ENCODE peak calls at places on chromosomes 4 and X, in ten cellular contexts. F is psoas muscle, Q is mammary epithelial cell, M is mesendoderm, C is neuronal stem cell, A is IMR-90, T is RWPE1, X is stomach, G is ovary, N is Panc1. H is an unnamed sample.
A peak's percentile ranks its signal among the peaks of the same experiment; 100 is the strongest.

GRCh38 chrX:87621697-87622096 is 104.1 kb downstream of the KLHL4 start:
- DNase-seq in F (no peak), Q (no peak), M (no peak), C (no peak), A (no peak), T (no peak), X (no peak), G (no peak), N (no peak), H (peak; percentile 6)

GRCh38 chr4:26105815-26106699 is 192.0 kb downstream of the SMIM20 start:
- DNase-seq in F (no peak), Q (peak; percentile 21), M (no peak), C (no peak), A (peak; percentile 80), T (peak; percentile 59), X (no peak), G (no peak), N (no peak), H (no peak)

GRCh38 chr4:36351082-36351666 is 69.8 kb downstream of the DTHD1 start:
- DNase-seq in F (peak; percentile 39), Q (peak; percentile 34), M (peak; percentile 63), C (peak; percentile 48), A (peak; percentile 10), T (peak; percentile 44), X (peak; percentile 69), G (no peak), N (peak; percentile 13), H (peak; percentile 74)

GRCh38 chr4:7418131-7418943 is 16.4 kb downstream of the PSAPL1 start:
- DNase-seq in F (no peak), Q (no peak), M (no peak), C (no peak), A (no peak), T (no peak), X (peak; percentile 14), G (peak; percentile 1), N (no peak), H (no peak)

GRCh38 chrX:154401918-154402621 is 3.9 kb downstream of the RPL10 start:
- DNase-seq in F (no peak), Q (peak; percentile 68), M (no peak), C (no peak), A (peak; percentile 33), T (no peak), X (no peak), G (no peak), N (no peak), H (peak; percentile 5)

GRCh38 chr4:26406346-26406975 is 83.8 kb downstream of the CCKAR start:
- DNase-seq in F (no peak), Q (peak; percentile 39), M (peak; percentile 7), C (no peak), A (peak; percentile 36), T (no peak), X (no peak), G (no peak), N (no peak), H (no peak)

GRCh38 chr4:43693876-43694275 is 754.7 kb downstream of the KCTD8 start:
- DNase-seq in F (no peak), Q (no peak), M (no peak), C (no peak), A (no peak), T (no peak), X (no peak), G (no peak), N (no peak), H (no peak)

GRCh38 chrX:136065044-136065671 is 79.9 kb downstream of the SLC9A6 start:
- DNase-seq in F (peak; percentile 20), Q (no peak), M (peak; percentile 6), C (no peak), A (peak; percentile 47), T (peak; percentile 8), X (no peak), G (no peak), N (no peak), H (no peak)

GRCh38 chr4:122896270-122896669 is 26.1 kb downstream of the NUDT6 start:
- DNase-seq in F (no peak), Q (no peak), M (no peak), C (no peak), A (no peak), T (no peak), X (no peak), G (no peak), N (no peak), H (no peak)

GRCh38 chrX:44667771-44668170 is 125.1 kb upstream of the FUNDC1 start:
- DNase-seq in F (no peak), Q (no peak), M (no peak), C (no peak), A (peak; percentile 26), T (no peak), X (no peak), G (no peak), N (no peak), H (no peak)

GRCh38 chr4:132614682-132615081 is 534.4 kb upstream of the PCDH10 start:
- DNase-seq in F (no peak), Q (no peak), M (no peak), C (no peak), A (peak; percentile 5), T (no peak), X (no peak), G (no peak), N (no peak), H (no peak)

GRCh38 chrX:48694776-48695523 is 1.6 kb upstream of the SUV39H1 start:
- DNase-seq in F (no peak), Q (no peak), M (no peak), C (no peak), A (no peak), T (no peak), X (no peak), G (no peak), N (no peak), H (no peak)

GRCh38 chrX:13180807-13181206 is 136.4 kb upstream of the FAM9C start:
- DNase-seq in F (no peak), Q (peak; percentile 89), M (no peak), C (no peak), A (peak; percentile 49), T (peak; percentile 26), X (no peak), G (no peak), N (no peak), H (no peak)

GRCh38 chr4:46648088-46648744 is 258.3 kb upstream of the GABRA2 start:
- DNase-seq in F (no peak), Q (peak; percentile 72), M (peak; percentile 97), C (peak; percentile 23), A (peak; percentile 64), T (peak; percentile 5), X (no peak), G (no peak), N (peak; percentile 28), H (peak; percentile 68)

GRCh38 chrX:66012094-66012534 is 27.8 kb downstream of the VSIG4 start:
- DNase-seq in F (no peak), Q (peak; percentile 17), M (no peak), C (no peak), A (no peak), T (no peak), X (peak; percentile 31), G (no peak), N (no peak), H (no peak)

GRCh38 chr4:23788027-23788426 is 101.8 kb downstream of the PPARGC1A start:
- DNase-seq in F (no peak), Q (no peak), M (no peak), C (no peak), A (no peak), T (no peak), X (no peak), G (no peak), N (no peak), H (no peak)

DNA sequence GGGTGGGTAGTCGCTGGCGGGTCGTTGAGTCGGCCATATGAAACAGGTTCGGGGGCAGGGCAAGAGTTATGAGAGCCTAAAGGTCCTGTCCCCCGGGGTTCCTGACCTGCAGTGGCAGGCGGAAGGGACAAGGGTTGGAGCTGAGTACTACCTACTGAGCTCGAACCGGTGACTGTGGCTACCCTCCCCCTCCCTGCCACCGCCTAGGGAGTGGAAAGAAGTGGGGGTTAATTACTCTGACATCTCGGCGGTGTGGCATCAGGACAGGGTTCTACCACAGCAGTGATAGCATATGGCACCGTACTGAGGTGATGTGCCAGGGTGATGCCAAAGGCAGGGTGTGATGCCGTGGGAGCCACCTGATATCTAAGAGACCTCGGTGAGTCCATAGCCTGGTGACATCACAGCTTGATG is 307 bp downstream of the ATG4A start:
- DNase-seq in F (no peak), Q (no peak), M (no peak), C (no peak), A (no peak), T (no peak), X (no peak), G (no peak), N (no peak), H (no peak)
- H3K27ac ChIP-seq in F (peak overlapping the region; percentile 86), Q (peak overlapping the region; percentile 87), M (no peak overlapping the region), C (no peak overlapping the region), A (peak overlapping the region; percentile 11), T (peak overlapping the region; percentile 85), X (peak overlapping the region; percentile 84), G (no peak overlapping the region), N (peak overlapping the region; percentile 75), H (no peak overlapping the region)

DNA sequence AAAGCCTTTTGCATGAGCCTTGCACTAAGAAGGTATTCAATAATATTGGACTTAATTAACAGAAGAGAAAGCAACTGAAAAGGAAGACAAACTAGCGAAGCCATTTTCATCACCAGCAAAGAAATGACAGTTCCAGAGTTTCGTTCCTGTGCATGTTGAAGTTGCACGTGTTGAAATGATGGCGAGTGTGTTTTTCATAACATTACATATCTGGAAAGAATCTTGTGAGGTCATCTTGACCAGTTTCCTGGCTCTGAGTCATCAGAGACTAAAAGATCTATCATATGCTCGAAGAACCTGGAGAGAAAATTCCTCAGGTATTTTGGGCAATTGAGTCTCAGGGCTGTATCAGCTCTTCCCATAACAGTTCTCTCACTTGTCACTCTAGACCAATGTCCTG is 106.2 kb upstream of the MAML3 start:
- DNase-seq in F (no peak), Q (peak; percentile 87), M (no peak), C (no peak), A (peak; percentile 94), T (peak; percentile 85), X (no peak), G (no peak), N (peak; percentile 54), H (peak; percentile 33)
- H3K27ac ChIP-seq in F (no peak overlapping the region), Q (no peak overlapping the region), M (no peak overlapping the region), C (no peak overlapping the region), A (no peak overlapping the region), T (no peak overlapping the region), X (no peak overlapping the region), G (no peak overlapping the region), N (no peak overlapping the region), H (no peak overlapping the region)

DNA sequence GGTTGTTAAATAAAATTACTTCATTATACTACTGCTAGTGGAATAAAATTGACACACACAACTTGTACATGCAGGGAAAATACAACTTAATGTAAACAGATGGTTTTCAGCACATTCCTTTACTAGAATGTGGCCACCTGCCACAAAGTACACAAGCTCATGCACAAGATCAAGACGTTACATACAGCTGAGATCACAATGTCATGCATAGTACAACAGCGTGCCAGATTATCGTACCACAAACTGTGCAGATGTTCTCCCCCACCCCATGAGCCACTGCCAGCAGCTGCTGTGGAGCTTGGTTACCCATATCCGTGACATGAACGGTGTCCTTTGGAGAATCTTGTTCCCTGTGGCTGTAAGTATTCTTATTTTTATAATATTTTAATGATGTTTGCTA is 27.7 kb downstream of the FBXO8 start:
- DNase-seq in F (no peak), Q (no peak), M (no peak), C (no peak), A (peak; percentile 92), T (no peak), X (no peak), G (no peak), N (no peak), H (peak; percentile 4)
- H3K27ac ChIP-seq in F (no peak overlapping the region), Q (no peak overlapping the region), M (no peak overlapping the region), C (no peak overlapping the region), A (no peak overlapping the region), T (no peak overlapping the region), X (no peak overlapping the region), G (no peak overlapping the region), N (no peak overlapping the region), H (no peak overlapping the region)

GRCh38 chr4:2624782-2625548 is 88.5 kb downstream of the FAM193A start:
- DNase-seq in F (no peak), Q (peak; percentile 64), M (no peak), C (no peak), A (no peak), T (no peak), X (no peak), G (peak; percentile 58), N (no peak), H (no peak)
- H3K27ac ChIP-seq in F (no peak overlapping the region), Q (no peak overlapping the region), M (no peak overlapping the region), C (no peak overlapping the region), A (no peak overlapping the region), T (peak overlapping the region; percentile 48), X (no peak overlapping the region), G (no peak overlapping the region), N (no peak overlapping the region), H (no peak overlapping the region)

H was measured in hepatocyte.